ENCODE peak calls at places on chromosomes 1 and 21, in nine cellular contexts. One of them, this sample, is unnamed.

GRCh38 chr1:81654657-81655056 is 146.1 kb upstream of the ADGRL2 start:
- DNase-seq in GM12865: no peak
- DNase-seq in IMR-90: no peak
- DNase-seq in fibroblast of pulmonary artery: no peak
- DNase-seq in AG09309: no peak
- DNase-seq in mesothelial cell of epicardium: no peak
- DNase-seq in type B pancreatic cell: no peak
- DNase-seq in CD8-positive, alpha-beta T cell: no peak
- DNase-seq in endothelial cell: no peak
- DNase-seq in this sample: no peak

GRCh38 chr1:85320371-85321131 is 44.1 kb upstream of the BCL10 start:
- DNase-seq in AG09309: no peak
- DNase-seq in endothelial cell: no peak
- DNase-seq in CD8-positive, alpha-beta T cell: no peak
- DNase-seq in fibroblast of pulmonary artery: peak
- DNase-seq in IMR-90: peak
- DNase-seq in mesothelial cell of epicardium: no peak
- DNase-seq in GM12865: peak
- DNase-seq in type B pancreatic cell: no peak
- DNase-seq in this sample: no peak

GRCh38 chr1:157842939-157843338 is 1.3 kb upstream of the CD5L start:
- DNase-seq in type B pancreatic cell: no peak
- DNase-seq in CD8-positive, alpha-beta T cell: no peak
- DNase-seq in AG09309: no peak
- DNase-seq in mesothelial cell of epicardium: no peak
- DNase-seq in IMR-90: no peak
- DNase-seq in fibroblast of pulmonary artery: no peak
- DNase-seq in GM12865: peak
- DNase-seq in endothelial cell: no peak
- DNase-seq in this sample: no peak

GRCh38 chr1:81424056-81424455 is 376.7 kb upstream of the ADGRL2 start:
- DNase-seq in mesothelial cell of epicardium: no peak
- DNase-seq in type B pancreatic cell: no peak
- DNase-seq in endothelial cell: no peak
- DNase-seq in GM12865: no peak
- DNase-seq in fibroblast of pulmonary artery: peak
- DNase-seq in IMR-90: peak
- DNase-seq in CD8-positive, alpha-beta T cell: no peak
- DNase-seq in AG09309: no peak
- DNase-seq in this sample: no peak

GRCh38 chr1:94514095-94514727 is 27.3 kb downstream of the F3 start:
- DNase-seq in fibroblast of pulmonary artery: peak
- DNase-seq in mesothelial cell of epicardium: no peak
- DNase-seq in AG09309: no peak
- DNase-seq in endothelial cell: peak
- DNase-seq in CD8-positive, alpha-beta T cell: no peak
- DNase-seq in IMR-90: peak
- DNase-seq in type B pancreatic cell: no peak
- DNase-seq in GM12865: peak
- DNase-seq in this sample: no peak

GRCh38 chr21:42146821-42147220 is 72.1 kb upstream of the ABCG1 start:
- DNase-seq in type B pancreatic cell: no peak
- DNase-seq in AG09309: no peak
- DNase-seq in endothelial cell: no peak
- DNase-seq in IMR-90: no peak
- DNase-seq in CD8-positive, alpha-beta T cell: no peak
- DNase-seq in mesothelial cell of epicardium: no peak
- DNase-seq in fibroblast of pulmonary artery: no peak
- DNase-seq in GM12865: no peak
- DNase-seq in this sample: no peak

GRCh38 chr1:220123889-220124288 is 30.0 kb downstream of the IARS2 start:
- DNase-seq in type B pancreatic cell: no peak
- DNase-seq in endothelial cell: no peak
- DNase-seq in GM12865: peak
- DNase-seq in IMR-90: no peak
- DNase-seq in CD8-positive, alpha-beta T cell: no peak
- DNase-seq in mesothelial cell of epicardium: no peak
- DNase-seq in AG09309: no peak
- DNase-seq in fibroblast of pulmonary artery: peak
- DNase-seq in this sample: no peak

GRCh38 chr1:225883616-225884265 is 1.6 kb upstream of the TMEM63A start:
- DNase-seq in type B pancreatic cell: no peak
- DNase-seq in GM12865: no peak
- DNase-seq in endothelial cell: no peak
- DNase-seq in CD8-positive, alpha-beta T cell: no peak
- DNase-seq in AG09309: no peak
- DNase-seq in IMR-90: no peak
- DNase-seq in fibroblast of pulmonary artery: no peak
- DNase-seq in mesothelial cell of epicardium: no peak
- DNase-seq in this sample: no peak

GRCh38 chr1:80909175-80909784 is 891.5 kb upstream of the ADGRL2 start:
- DNase-seq in AG09309: no peak
- DNase-seq in fibroblast of pulmonary artery: no peak
- DNase-seq in IMR-90: no peak
- DNase-seq in endothelial cell: no peak
- DNase-seq in GM12865: no peak
- DNase-seq in type B pancreatic cell: no peak
- DNase-seq in mesothelial cell of epicardium: no peak
- DNase-seq in CD8-positive, alpha-beta T cell: no peak
- DNase-seq in this sample: no peak

GRCh38 chr1:117366281-117366981 is 818 bp upstream of the MAN1A2 start:
- DNase-seq in GM12865: peak
- DNase-seq in CD8-positive, alpha-beta T cell: peak
- DNase-seq in endothelial cell: peak
- DNase-seq in fibroblast of pulmonary artery: peak
- DNase-seq in IMR-90: peak
- DNase-seq in mesothelial cell of epicardium: peak
- DNase-seq in AG09309: no peak
- DNase-seq in type B pancreatic cell: peak
- DNase-seq in this sample: peak

GRCh38 chr1:23790696-23791433 is at the start of gene LYPLA2:
- DNase-seq in IMR-90: peak
- DNase-seq in CD8-positive, alpha-beta T cell: peak
- DNase-seq in AG09309: no peak
- DNase-seq in mesothelial cell of epicardium: peak
- DNase-seq in GM12865: peak
- DNase-seq in fibroblast of pulmonary artery: peak
- DNase-seq in type B pancreatic cell: peak
- DNase-seq in endothelial cell: peak
- DNase-seq in this sample: peak

GRCh38 chr1:23791434-23792047 is 596 bp downstream of the LYPLA2 start:
- DNase-seq in type B pancreatic cell: no peak
- DNase-seq in AG09309: no peak
- DNase-seq in mesothelial cell of epicardium: no peak
- DNase-seq in CD8-positive, alpha-beta T cell: no peak
- DNase-seq in IMR-90: no peak
- DNase-seq in fibroblast of pulmonary artery: no peak
- DNase-seq in GM12865: peak
- DNase-seq in endothelial cell: peak
- DNase-seq in this sample: peak

GRCh38 chr1:23793018-23793781 is 2.3 kb downstream of the LYPLA2 start:
- DNase-seq in fibroblast of pulmonary artery: peak
- DNase-seq in endothelial cell: no peak
- DNase-seq in type B pancreatic cell: no peak
- DNase-seq in mesothelial cell of epicardium: no peak
- DNase-seq in GM12865: no peak
- DNase-seq in CD8-positive, alpha-beta T cell: no peak
- DNase-seq in IMR-90: no peak
- DNase-seq in AG09309: no peak
- DNase-seq in this sample: peak

GRCh38 chr1:23793861-23794731 is 3.2 kb downstream of the LYPLA2 start:
- DNase-seq in AG09309: no peak
- DNase-seq in CD8-positive, alpha-beta T cell: no peak
- DNase-seq in mesothelial cell of epicardium: no peak
- DNase-seq in fibroblast of pulmonary artery: no peak
- DNase-seq in IMR-90: no peak
- DNase-seq in type B pancreatic cell: no peak
- DNase-seq in GM12865: no peak
- DNase-seq in endothelial cell: no peak
- DNase-seq in this sample: no peak

GRCh38 chr1:23792151-23792945 is 1.4 kb downstream of the LYPLA2 start:
- DNase-seq in GM12865: no peak
- DNase-seq in IMR-90: no peak
- DNase-seq in mesothelial cell of epicardium: no peak
- DNase-seq in CD8-positive, alpha-beta T cell: no peak
- DNase-seq in type B pancreatic cell: no peak
- DNase-seq in AG09309: no peak
- DNase-seq in endothelial cell: no peak
- DNase-seq in fibroblast of pulmonary artery: no peak
- DNase-seq in this sample: no peak
- TF ChIP-seq CTCF in GM12865: no peak
- TF ChIP-seq CTCF in IMR-90: no peak
- TF ChIP-seq CTCF in mesothelial cell of epicardium: no peak
- TF ChIP-seq CTCF in CD8-positive, alpha-beta T cell: no peak
- TF ChIP-seq CTCF in type B pancreatic cell: no peak
- TF ChIP-seq CTCF in AG09309: no peak
- TF ChIP-seq CTCF in endothelial cell: no peak
- TF ChIP-seq CTCF in fibroblast of pulmonary artery: no peak
- TF ChIP-seq CTCF in this sample: no peak

GRCh38 chr1:192022839-192023238 is 135.4 kb upstream of the RGS18 start:
- DNase-seq in GM12865: no peak
- DNase-seq in mesothelial cell of epicardium: no peak
- DNase-seq in type B pancreatic cell: no peak
- DNase-seq in fibroblast of pulmonary artery: no peak
- DNase-seq in IMR-90: no peak
- DNase-seq in AG09309: no peak
- DNase-seq in endothelial cell: no peak
- DNase-seq in CD8-positive, alpha-beta T cell: no peak
- DNase-seq in this sample: no peak

DNA sequence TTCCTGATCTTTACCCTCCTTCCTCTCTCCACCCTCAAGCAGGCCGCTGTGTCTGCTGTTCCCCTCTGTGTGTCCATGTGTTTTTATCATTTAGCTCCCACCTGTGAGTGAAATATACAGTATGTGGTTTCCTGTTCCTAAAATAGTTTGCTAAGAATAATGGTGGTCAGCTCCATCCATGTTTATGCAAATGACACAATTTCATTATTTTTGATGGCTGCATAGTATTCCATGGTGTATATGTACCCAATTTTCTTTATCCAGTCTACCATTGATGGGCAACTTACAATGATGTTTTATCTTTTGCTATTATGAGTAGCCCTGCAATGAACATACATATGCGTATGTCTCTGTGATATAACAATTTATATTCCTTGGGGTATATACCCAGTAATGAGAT is 133.4 kb upstream of the RGS18 start:
- DNase-seq in GM12865: no peak
- DNase-seq in IMR-90: no peak
- DNase-seq in mesothelial cell of epicardium: no peak
- DNase-seq in fibroblast of pulmonary artery: no peak
- DNase-seq in type B pancreatic cell: no peak
- DNase-seq in CD8-positive, alpha-beta T cell: no peak
- DNase-seq in endothelial cell: no peak
- DNase-seq in AG09309: no peak
- DNase-seq in this sample: no peak
- TF ChIP-seq CTCF in GM12865: no peak
- TF ChIP-seq CTCF in IMR-90: no peak
- TF ChIP-seq CTCF in mesothelial cell of epicardium: no peak
- TF ChIP-seq CTCF in fibroblast of pulmonary artery: no peak
- TF ChIP-seq CTCF in type B pancreatic cell: no peak
- TF ChIP-seq CTCF in CD8-positive, alpha-beta T cell: no peak
- TF ChIP-seq CTCF in endothelial cell: no peak
- TF ChIP-seq CTCF in AG09309: no peak
- TF ChIP-seq CTCF in this sample: no peak

GRCh38 chr1:50048791-50049190 is 25.0 kb upstream of the AGBL4 start:
- DNase-seq in endothelial cell: no peak
- DNase-seq in AG09309: no peak
- DNase-seq in type B pancreatic cell: no peak
- DNase-seq in GM12865: no peak
- DNase-seq in mesothelial cell of epicardium: no peak
- DNase-seq in CD8-positive, alpha-beta T cell: no peak
- DNase-seq in IMR-90: no peak
- DNase-seq in fibroblast of pulmonary artery: no peak
- DNase-seq in this sample: no peak

DNA sequence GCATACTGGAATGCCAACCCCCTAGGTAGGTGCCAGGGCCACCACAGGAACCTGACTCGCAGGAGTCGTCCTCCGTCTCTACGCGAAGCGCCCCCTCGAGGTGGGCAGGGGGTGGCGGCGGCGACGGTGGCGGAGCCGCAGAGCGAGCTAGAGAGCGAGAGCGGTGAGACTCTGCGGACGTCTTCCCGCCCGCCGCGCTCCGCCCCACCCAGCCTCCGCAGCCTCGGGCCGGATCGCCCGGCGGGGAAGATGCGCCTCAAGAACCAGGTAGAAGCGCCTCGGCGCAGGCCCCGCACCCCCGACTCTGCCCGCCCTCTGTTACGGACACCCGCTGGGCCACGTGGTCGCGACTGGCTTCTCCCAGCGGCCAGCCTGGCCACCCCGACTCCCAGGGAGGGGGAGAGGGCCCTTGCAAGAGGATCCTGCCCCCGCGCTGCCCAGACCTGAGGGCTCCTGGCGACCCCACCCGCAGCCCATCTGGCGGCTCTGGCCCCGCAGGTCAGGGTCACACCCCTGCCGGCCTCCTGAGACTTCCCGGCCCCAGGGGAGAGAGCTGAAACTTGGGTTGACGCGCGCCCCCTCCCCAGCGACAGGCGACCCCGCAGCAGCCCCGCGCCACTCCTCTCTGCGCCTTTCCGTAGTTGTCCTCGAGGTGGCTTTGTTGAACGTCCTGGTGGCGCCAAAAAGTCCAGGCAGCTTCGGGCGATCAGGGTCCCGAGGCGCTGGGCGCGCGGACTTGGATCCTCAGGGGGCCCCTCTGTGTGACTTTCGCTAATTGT is 24.4 kb upstream of the AGBL4 start:
- DNase-seq in type B pancreatic cell: no peak
- DNase-seq in IMR-90: no peak
- DNase-seq in AG09309: no peak
- DNase-seq in fibroblast of pulmonary artery: no peak
- DNase-seq in endothelial cell: peak
- DNase-seq in mesothelial cell of epicardium: no peak
- DNase-seq in GM12865: no peak
- DNase-seq in CD8-positive, alpha-beta T cell: no peak
- DNase-seq in this sample: no peak
- TF ChIP-seq CTCF in type B pancreatic cell: no peak
- TF ChIP-seq CTCF in IMR-90: no peak
- TF ChIP-seq CTCF in AG09309: no peak
- TF ChIP-seq CTCF in fibroblast of pulmonary artery: no peak
- TF ChIP-seq CTCF in endothelial cell: peak
- TF ChIP-seq CTCF in mesothelial cell of epicardium: no peak
- TF ChIP-seq CTCF in GM12865: no peak
- TF ChIP-seq CTCF in CD8-positive, alpha-beta T cell: no peak
- TF ChIP-seq CTCF in this sample: no peak

DNA sequence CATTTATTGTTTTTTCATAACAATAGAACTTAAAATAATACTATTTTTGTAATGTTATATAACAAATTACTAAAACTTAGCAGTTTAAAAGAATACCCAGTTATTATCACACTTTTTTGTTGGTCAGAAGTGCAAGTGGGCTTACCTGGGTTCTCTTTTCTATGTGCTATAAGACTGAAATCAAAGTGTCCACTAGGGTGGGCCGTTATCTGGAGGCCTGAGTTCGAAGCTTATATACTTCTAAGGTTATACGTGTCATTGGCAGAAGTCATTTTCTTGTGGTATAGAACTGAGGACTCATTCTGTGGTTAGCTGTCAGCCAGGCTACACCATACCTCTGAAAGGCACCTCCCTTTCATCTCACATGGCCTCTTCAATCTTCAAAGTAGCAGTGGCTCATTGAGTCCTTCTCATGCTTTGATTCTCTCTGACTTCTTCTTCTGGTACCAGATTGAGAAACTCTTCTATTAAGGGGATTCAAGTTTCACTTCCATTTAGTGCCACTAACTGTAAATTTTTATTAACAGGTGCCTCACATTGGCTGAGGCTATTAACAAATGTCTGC is 414.3 kb downstream of the AMY1C start:
- DNase-seq in GM12865: no peak
- DNase-seq in mesothelial cell of epicardium: no peak
- DNase-seq in IMR-90: no peak
- DNase-seq in AG09309: no peak
- DNase-seq in fibroblast of pulmonary artery: no peak
- DNase-seq in type B pancreatic cell: no peak
- DNase-seq in endothelial cell: no peak
- DNase-seq in CD8-positive, alpha-beta T cell: no peak
- DNase-seq in this sample: no peak
- TF ChIP-seq CTCF in GM12865: no peak
- TF ChIP-seq CTCF in mesothelial cell of epicardium: no peak
- TF ChIP-seq CTCF in IMR-90: no peak
- TF ChIP-seq CTCF in AG09309: no peak
- TF ChIP-seq CTCF in fibroblast of pulmonary artery: no peak
- TF ChIP-seq CTCF in type B pancreatic cell: no peak
- TF ChIP-seq CTCF in endothelial cell: no peak
- TF ChIP-seq CTCF in CD8-positive, alpha-beta T cell: no peak
- TF ChIP-seq CTCF in this sample: no peak

This sample was measured in GM13977.